ENCODE peak calls at places on chromosome 1, in four cellular contexts. G is CD8-positive, alpha-beta T cell; I is heart right ventricle; J is HL-60. N is an unnamed sample.

GRCh38 chr1:161899091-161899490 is 124.6 kb downstream of the OLFML2B start:
- DNase-seq in J (no peak), I (no peak), G (no peak), N (no peak)

GRCh38 chr1:183887826-183888819 is 83.2 kb downstream of the RGL1 start:
- DNase-seq in J (no peak), G (no peak), I (no peak), N (no peak)

GRCh38 chr1:15968172-15968571 is 7.7 kb downstream of the ZBTB17 start:
- DNase-seq in G (no peak), I (no peak), J (no peak), N (peak; percentile 25)

GRCh38 chr1:212618466-212619210 is 10.1 kb downstream of the ATF3 start:
- DNase-seq in G (no peak), J (no peak), I (no peak), N (no peak)

GRCh38 chr1:85718678-85719340 is 10.6 kb upstream of the ZNHIT6 start:
- DNase-seq in G (no peak), I (no peak), J (no peak), N (no peak)

GRCh38 chr1:31394628-31395193 is 18.3 kb upstream of the SERINC2 start:
- DNase-seq in J (peak; percentile 93), I (peak; percentile 81), G (peak; percentile 80), N (peak; percentile 85)

GRCh38 chr1:113046569-113046968 is 26.4 kb upstream of the LRIG2 start:
- DNase-seq in G (no peak), I (no peak), J (peak; percentile 73), N (no peak)

GRCh38 chr1:89871768-89872473 is 51.1 kb downstream of the LRRC8D start:
- DNase-seq in G (no peak), I (no peak), J (no peak), N (no peak)

GRCh38 chr1:245099401-245099800 is 55.4 kb upstream of the KIF26B start:
- DNase-seq in I (no peak), J (no peak), G (no peak), N (no peak)

GRCh38 chr1:105838071-105838470 is 1218.4 kb upstream of the PRMT6 start:
- DNase-seq in G (no peak), I (no peak), J (no peak), N (no peak)

GRCh38 chr1:228872080-228872479 is 136.8 kb downstream of the RHOU start:
- DNase-seq in J (no peak), G (no peak), I (no peak), N (no peak)

GRCh38 chr1:4778056-4778455 is 123.6 kb downstream of the AJAP1 start:
- DNase-seq in I (no peak), G (no peak), J (no peak), N (no peak)

GRCh38 chr1:55198044-55198443 is 17.1 kb downstream of the USP24 start:
- DNase-seq in G (no peak), I (no peak), J (no peak), N (no peak)

GRCh38 chr1:8374812-8375211 is 56.9 kb downstream of the SLC45A1 start:
- DNase-seq in G (no peak), I (peak; percentile 16), J (no peak), N (no peak)
- TF ChIP-seq CTCF in G (peak; percentile 21), I (peak; percentile 36), J (peak; percentile 32), N (peak; percentile 43)

GRCh38 chr1:185695299-185695698 is 38.9 kb upstream of the HMCN1 start:
- DNase-seq in G (no peak), J (no peak), I (no peak), N (no peak)
- TF ChIP-seq CTCF in G (peak; percentile 29), J (no peak), I (peak; percentile 23), N (no peak)

GRCh38 chr1:45687753-45688737 is at the start of gene TMEM69:
- DNase-seq in I (peak; percentile 86), G (peak; percentile 71), J (peak; percentile 87), N (peak; percentile 76)
- TF ChIP-seq CTCF in I (no peak), G (no peak), J (no peak), N (peak; percentile 9)

DNA sequence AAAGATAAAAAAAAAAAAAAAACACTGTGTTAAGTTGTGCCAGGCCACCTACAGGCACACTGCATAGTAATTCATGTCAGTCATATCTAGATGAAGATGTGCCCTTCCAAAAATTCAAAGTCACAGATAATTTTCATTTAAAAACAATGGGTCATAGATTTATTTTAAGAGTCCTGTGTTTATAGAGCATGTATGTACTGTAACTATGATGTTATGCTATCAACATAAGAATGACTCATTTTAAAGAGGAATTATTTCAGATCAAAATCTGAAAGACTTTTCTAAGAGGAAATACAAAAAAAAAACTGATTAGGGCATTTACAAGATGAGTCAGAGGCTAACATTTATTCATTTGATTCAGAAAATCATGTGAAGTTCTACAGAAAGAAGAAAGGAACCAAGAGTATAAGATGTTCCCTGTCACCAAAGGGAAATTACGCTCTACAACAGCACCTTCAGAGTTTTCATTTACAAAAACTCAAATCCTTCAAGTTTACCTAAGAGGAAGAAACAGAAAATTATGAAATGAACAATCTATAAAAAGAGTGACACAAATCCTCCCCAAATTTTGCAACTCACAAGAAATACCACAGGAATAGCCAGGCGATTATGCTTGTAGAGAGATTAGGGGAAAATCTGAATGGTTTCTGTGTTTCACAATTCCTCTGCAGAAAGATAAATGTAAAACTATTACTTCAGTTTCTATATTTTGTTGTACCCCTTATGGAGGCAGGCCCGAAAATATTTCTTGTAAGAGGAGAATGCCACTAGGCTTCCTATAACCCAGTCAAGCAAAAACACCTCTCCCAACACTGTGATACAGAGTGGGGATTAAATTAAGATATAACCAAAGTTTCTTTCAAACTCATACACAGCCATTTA is 13.8 kb downstream of the TP53BP2 start:
- DNase-seq in J (peak; percentile 65), I (no peak), G (no peak), N (no peak)
- TF ChIP-seq CTCF in J (no peak), I (no peak), G (no peak), N (no peak)

GRCh38 chr1:19439464-19440171 is 45.7 kb downstream of the CAPZB start:
- DNase-seq in G (peak; percentile 59), J (no peak), I (no peak), N (no peak)
- TF ChIP-seq CTCF in G (peak; percentile 47), J (no peak), I (peak; percentile 41), N (no peak)

GRCh38 chr1:3453891-3454810 is at the start of gene ARHGEF16:
- DNase-seq in I (peak; percentile 32), J (peak; percentile 12), G (peak; percentile 41), N (no peak)
- TF ChIP-seq CTCF in I (peak; percentile 47), J (no peak), G (no peak), N (peak; percentile 20)

GRCh38 chr1:7770939-7771672 is at the start of gene VAMP3:
- DNase-seq in J (peak; percentile 82), G (peak; percentile 89), I (peak; percentile 91), N (peak; percentile 92)

GRCh38 chr1:7770620-7770938 is 517 bp upstream of the VAMP3 start:
- DNase-seq in G (no peak), J (peak; percentile 62), I (no peak), N (peak; percentile 77)

GRCh38 chr1:7769673-7770412 is 1.3 kb upstream of the VAMP3 start:
- DNase-seq in G (no peak), J (no peak), I (no peak), N (no peak)

GRCh38 chr1:7767176-7767575 is 3.9 kb upstream of the VAMP3 start:
- DNase-seq in J (no peak), I (no peak), G (no peak), N (no peak)

DNA sequence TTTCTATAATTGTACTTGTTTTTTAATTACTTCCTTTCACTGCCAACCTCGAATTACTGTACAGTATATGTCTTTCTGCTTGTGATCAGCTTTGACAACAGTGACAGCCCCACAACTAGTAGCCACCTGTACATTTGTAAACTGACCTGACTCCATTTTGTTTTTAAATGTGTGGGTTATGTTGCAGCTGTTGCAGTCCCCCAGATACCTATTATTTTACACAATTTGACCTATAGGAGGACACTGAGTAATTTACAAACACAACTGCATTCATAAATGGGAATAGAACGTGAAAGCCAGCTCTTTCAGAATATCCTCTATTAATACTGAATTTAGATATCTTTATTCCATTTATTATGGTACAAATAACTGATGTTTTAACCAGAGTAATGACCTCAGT is 2.5 kb upstream of the VAMP3 start:
- DNase-seq in J (no peak), I (no peak), G (no peak), N (no peak)
- TF ChIP-seq CTCF in J (no peak), I (no peak), G (no peak), N (no peak)